ENCODE peak calls at places on chromosomes 13 and 19, in four cellular contexts. Q is cardiac muscle cell, R is HCT116, C is AG04449. F is an unnamed sample.

GRCh38 chr13:31168736-31169135 is 7.0 kb upstream of the HSPH1 start:
- DNase-seq in Q (no peak), R (no peak), C (no peak), F (no peak)

GRCh38 chr19:44623080-44623479 is 9.7 kb downstream of the IGSF23 start:
- DNase-seq in Q (peak; percentile 53), R (no peak), C (no peak), F (no peak)

GRCh38 chr13:30143671-30144400 is 163.5 kb downstream of the KATNAL1 start:
- DNase-seq in Q (peak; percentile 61), R (no peak), C (peak; percentile 34), F (no peak)

GRCh38 chr13:91356919-91357612 is 9.6 kb downstream of the MIR17HG start:
- DNase-seq in Q (no peak), R (no peak), C (no peak), F (no peak)

GRCh38 chr13:102597029-102598015 is 536 bp downstream of the TPP2 start:
- DNase-seq in Q (peak; percentile 31), R (no peak), C (no peak), F (no peak)

GRCh38 chr19:15836345-15836594 is 20.8 kb upstream of the OR10H1 start:
- DNase-seq in Q (no peak), R (no peak), C (no peak), F (no peak)

GRCh38 chr13:102869948-102870676 is 24.3 kb downstream of the ERCC5 start:
- DNase-seq in Q (no peak), R (no peak), C (no peak), F (no peak)

GRCh38 chr19:16198363-16198636 is 589 bp downstream of the AP1M1 start:
- DNase-seq in Q (no peak), R (no peak), C (no peak), F (no peak)

GRCh38 chr13:113801289-113801961 is 42.4 kb downstream of the TMEM255B start:
- DNase-seq in Q (no peak), R (no peak), C (no peak), F (no peak)

GRCh38 chr13:100381595-100382224 is 206.9 kb downstream of the GGACT start:
- DNase-seq in Q (no peak), R (no peak), C (no peak), F (no peak)

GRCh38 chr19:2053601-2054389 is 2.8 kb upstream of the MKNK2 start:
- DNase-seq in Q (peak; percentile 97), R (no peak), C (no peak), F (no peak)
- H3K4me3 ChIP-seq in Q (no peak overlapping the region), R (no peak overlapping the region), C (no peak overlapping the region), F (no peak overlapping the region)

GRCh38 chr13:50993371-50993770 is 83.8 kb downstream of the RNASEH2B start:
- DNase-seq in Q (no peak), R (no peak), C (no peak), F (no peak)

GRCh38 chr13:50990540-50991506 is 81.2 kb downstream of the RNASEH2B start:
- DNase-seq in Q (peak; percentile 81), R (no peak), C (no peak), F (no peak)

GRCh38 chr13:50989476-50989875 is 79.9 kb downstream of the RNASEH2B start:
- DNase-seq in Q (peak; percentile 59), R (no peak), C (no peak), F (no peak)

GRCh38 chr13:50991624-50992610 is 82.3 kb downstream of the RNASEH2B start:
- DNase-seq in Q (no peak), R (no peak), C (no peak), F (no peak)

GRCh38 chr13:50990050-50990449 is 80.5 kb downstream of the RNASEH2B start:
- DNase-seq in Q (no peak), R (no peak), C (no peak), F (no peak)
- H3K4me3 ChIP-seq in Q (no peak overlapping the region), R (no peak overlapping the region), C (no peak overlapping the region), F (no peak overlapping the region)

GRCh38 chr19:1126984-1127760 is 23.4 kb downstream of the GPX4 start:
- DNase-seq in Q (no peak), R (no peak), C (no peak), F (no peak)
- H3K4me3 ChIP-seq in Q (no peak overlapping the region), R (no peak overlapping the region), C (no peak overlapping the region), F (no peak overlapping the region)

GRCh38 chr19:33947565-33947964 is 150.9 kb downstream of the KCTD15 start:
- DNase-seq in Q (no peak), R (no peak), C (no peak), F (no peak)

GRCh38 chr19:33953023-33953422 is 156.4 kb downstream of the KCTD15 start:
- DNase-seq in Q (no peak), R (no peak), C (no peak), F (no peak)

GRCh38 chr19:33953592-33953991 is 156.9 kb downstream of the KCTD15 start:
- DNase-seq in Q (no peak), R (no peak), C (no peak), F (no peak)

GRCh38 chr19:33948651-33949335 is 152.1 kb downstream of the KCTD15 start:
- DNase-seq in Q (no peak), R (no peak), C (no peak), F (no peak)

GRCh38 chr19:33950141-33950805 is 153.6 kb downstream of the KCTD15 start:
- DNase-seq in Q (peak; percentile 13), R (no peak), C (no peak), F (no peak)
- H3K4me3 ChIP-seq in Q (no peak overlapping the region), R (no peak overlapping the region), C (no peak overlapping the region), F (no peak overlapping the region)

GRCh38 chr19:800360-801029 is 3.2 kb downstream of the PTBP1 start:
- DNase-seq in Q (peak; percentile 63), R (no peak), C (no peak), F (no peak)
- H3K4me3 ChIP-seq in Q (no peak overlapping the region), R (no peak overlapping the region), C (peak overlapping the region; percentile 39), F (peak overlapping the region; percentile 12)

GRCh38 chr19:49544154-49544553 is 16.4 kb downstream of the RCN3 start:
- DNase-seq in Q (no peak), R (no peak), C (no peak), F (no peak)
- H3K4me3 ChIP-seq in Q (no peak overlapping the region), R (no peak overlapping the region), C (no peak overlapping the region), F (no peak overlapping the region)

DNA sequence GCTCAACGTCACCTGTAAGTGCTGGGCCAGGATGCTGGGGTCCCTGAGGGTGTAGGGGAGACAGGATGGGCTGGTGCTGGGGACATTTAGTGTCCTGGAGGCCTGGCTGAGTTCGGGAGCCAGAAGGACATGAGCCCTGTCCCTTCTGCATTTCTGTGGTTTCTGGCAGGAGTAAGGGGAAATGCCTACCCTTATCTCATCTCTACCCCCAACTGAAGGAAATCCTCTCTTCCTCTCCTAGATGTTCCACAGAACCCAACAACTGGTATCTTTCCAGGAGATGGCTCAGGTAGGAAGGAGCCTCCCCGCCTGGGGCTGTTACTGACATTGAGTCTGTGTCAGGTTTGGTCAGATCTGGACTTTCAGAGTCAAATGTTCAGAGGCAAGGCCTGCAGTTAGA is 1.2 kb downstream of the CD33 start:
- DNase-seq in Q (no peak), R (no peak), C (no peak), F (no peak)
- H3K4me3 ChIP-seq in Q (no peak overlapping the region), R (no peak overlapping the region), C (no peak overlapping the region), F (no peak overlapping the region)

GRCh38 chr13:87788363-87788762 is 117.2 kb downstream of the SLITRK5 start:
- DNase-seq in Q (no peak), R (no peak), C (no peak), F (no peak)
- H3K4me3 ChIP-seq in Q (no peak overlapping the region), R (no peak overlapping the region), C (no peak overlapping the region), F (no peak overlapping the region)

DNA sequence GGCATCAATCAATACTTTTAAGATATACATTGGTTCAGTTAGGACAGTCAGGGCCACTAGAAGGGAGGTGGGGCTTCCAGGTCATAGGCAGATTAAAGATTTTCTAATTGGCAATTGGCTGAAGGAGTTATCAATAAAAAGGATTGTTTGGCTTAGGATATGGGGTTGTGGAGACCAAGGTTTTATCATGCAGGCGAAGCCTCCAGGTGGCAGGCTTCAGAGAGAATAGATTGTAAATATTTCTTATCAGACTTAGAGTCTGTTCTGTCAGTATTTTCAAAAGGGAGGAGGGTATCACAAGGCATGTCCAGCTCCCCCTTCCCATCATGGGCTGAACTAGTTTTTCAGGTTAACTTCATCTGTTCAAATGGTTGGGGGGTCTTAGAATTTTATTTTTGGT is 77.4 kb upstream of the FARP1 start:
- DNase-seq in Q (no peak), R (no peak), C (no peak), F (no peak)
- H3K4me3 ChIP-seq in Q (no peak overlapping the region), R (no peak overlapping the region), C (no peak overlapping the region), F (no peak overlapping the region)